ENCODE peak calls at places on chromosomes 2 and 18, in six cellular contexts. Q, U, P, W, Y and S are unnamed samples.

GRCh38 chr2:190802133-190802532 is 78.5 kb upstream of the GLS start:
- DNase-seq in P (no peak), Y (no peak), W (peak; percentile 53), Q (no peak), U (no peak), S (no peak)

GRCh38 chr2:197324801-197325200 is 14.2 kb upstream of the ANKRD44 start:
- DNase-seq in P (no peak), Y (no peak), U (no peak), W (no peak), Q (no peak), S (no peak)

GRCh38 chr2:29766191-29766590 is 155.2 kb downstream of the ALK start:
- DNase-seq in P (no peak), U (no peak), W (no peak), Q (no peak), Y (no peak), S (no peak)

GRCh38 chr18:10526211-10526949 is 553 bp downstream of the NAPG start:
- DNase-seq in W (peak; percentile 71), P (peak; percentile 70), U (peak; percentile 54), Y (peak; percentile 39), Q (peak; percentile 19), S (no peak)

GRCh38 chr18:36420826-36421225 is 123.3 kb downstream of the FHOD3 start:
- DNase-seq in P (peak; percentile 18), W (no peak), U (no peak), Q (no peak), Y (no peak), S (no peak)

GRCh38 chr18:45212186-45213039 is 402.9 kb upstream of the SLC14A2 start:
- DNase-seq in W (peak; percentile 87), Y (peak; percentile 74), U (peak; percentile 90), Q (peak; percentile 15), P (peak; percentile 87), S (peak; percentile 50)

GRCh38 chr2:172102858-172103359 is at the start of gene DLX2:
- DNase-seq in Q (no peak), W (peak; percentile 96), P (peak; percentile 85), U (peak; percentile 79), Y (peak; percentile 53), S (peak; percentile 68)

GRCh38 chr2:148909114-148909513 is 34.1 kb downstream of the KIF5C start:
- DNase-seq in W (peak; percentile 72), P (no peak), Y (peak; percentile 16), U (peak; percentile 10), Q (no peak), S (no peak)

GRCh38 chr2:9174771-9175441 is 31.7 kb upstream of the ASAP2 start:
- DNase-seq in P (peak; percentile 55), U (peak; percentile 76), W (peak; percentile 87), Q (no peak), Y (no peak), S (peak; percentile 59)

GRCh38 chr2:29249666-29250253 is 134.5 kb downstream of the CLIP4 start:
- DNase-seq in P (no peak), U (no peak), Y (no peak), W (no peak), Q (no peak), S (no peak)

GRCh38 chr2:60412626-60413025 is 140.8 kb downstream of the BCL11A start:
- DNase-seq in W (no peak), Y (no peak), P (no peak), Q (no peak), U (no peak), S (no peak)

GRCh38 chr18:3256693-3257626 is 5.0 kb upstream of the MYL12B start:
- DNase-seq in W (peak; percentile 42), P (peak; percentile 36), Y (no peak), Q (no peak), U (peak; percentile 82), S (no peak)

GRCh38 chr2:101173707-101174295 is 22.6 kb upstream of the TBC1D8 start:
- DNase-seq in Y (no peak), U (no peak), P (no peak), Q (no peak), W (no peak), S (no peak)

GRCh38 chr2:68125821-68126220 is 31.9 kb upstream of the PNO1 start:
- DNase-seq in P (no peak), Y (no peak), U (no peak), W (no peak), Q (no peak), S (no peak)

GRCh38 chr2:70070557-70071268 is 16.6 kb upstream of the PCBP1 start:
- DNase-seq in P (peak; percentile 93), Q (peak; percentile 65), W (peak; percentile 92), Y (peak; percentile 91), U (peak; percentile 95), S (peak; percentile 39)

GRCh38 chr2:3648652-3649177 is 9.3 kb upstream of the ALLC start:
- DNase-seq in W (no peak), Y (no peak), P (no peak), Q (no peak), U (no peak), S (no peak)

GRCh38 chr2:41966431-41966893 is 81.4 kb upstream of the PKDCC start:
- DNase-seq in P (peak; percentile 97), W (no peak), Y (peak; percentile 73), Q (no peak), U (peak; percentile 96), S (no peak)

GRCh38 chr2:85905187-85905666 is 16.4 kb upstream of the ST3GAL5 start:
- DNase-seq in P (peak; percentile 92), U (peak; percentile 55), W (no peak), Y (peak; percentile 81), Q (no peak), S (no peak)

GRCh38 chr2:107936427-107937359 is 49.6 kb upstream of the SLC5A7 start:
- DNase-seq in Y (peak; percentile 9), U (peak; percentile 20), P (no peak), Q (no peak), W (peak; percentile 32), S (no peak)